ENCODE peak calls at places on chromosomes 3 and 15, in nine cellular contexts. One of them, this sample, is unnamed.

GRCh38 chr15:45449878-45450277 is 71.5 kb upstream of the GATM start:
- DNase-seq in AG04450: no peak
- DNase-seq in K562: no peak
- DNase-seq in breast epithelium: peak; percentile 53
- DNase-seq in GM20000: no peak
- DNase-seq in omental fat pad: no peak
- DNase-seq in RWPE1: no peak
- DNase-seq in activated CD8-positive, alpha-beta T cell treated with anti-CD3 and anti-CD28 coated beads for 36 hours: no peak
- DNase-seq in brain microvascular endothelial cell: no peak
- DNase-seq in this sample: no peak

GRCh38 chr3:12155833-12156232 is 2.9 kb downstream of the TIMP4 start:
- DNase-seq in breast epithelium: no peak
- DNase-seq in AG04450: no peak
- DNase-seq in omental fat pad: no peak
- DNase-seq in GM20000: no peak
- DNase-seq in brain microvascular endothelial cell: peak; percentile 87
- DNase-seq in K562: peak; percentile 46
- DNase-seq in RWPE1: peak; percentile 49
- DNase-seq in activated CD8-positive, alpha-beta T cell treated with anti-CD3 and anti-CD28 coated beads for 36 hours: no peak
- DNase-seq in this sample: peak; percentile 84

GRCh38 chr3:109774108-109774507 is 436.8 kb upstream of the DPPA4 start:
- DNase-seq in K562: no peak
- DNase-seq in AG04450: no peak
- DNase-seq in RWPE1: no peak
- DNase-seq in omental fat pad: no peak
- DNase-seq in breast epithelium: no peak
- DNase-seq in brain microvascular endothelial cell: no peak
- DNase-seq in activated CD8-positive, alpha-beta T cell treated with anti-CD3 and anti-CD28 coated beads for 36 hours: no peak
- DNase-seq in GM20000: no peak
- DNase-seq in this sample: no peak

GRCh38 chr3:188554404-188554803 is 400.4 kb downstream of the LPP start:
- DNase-seq in AG04450: peak; percentile 21
- DNase-seq in GM20000: no peak
- DNase-seq in omental fat pad: no peak
- DNase-seq in activated CD8-positive, alpha-beta T cell treated with anti-CD3 and anti-CD28 coated beads for 36 hours: no peak
- DNase-seq in RWPE1: no peak
- DNase-seq in K562: no peak
- DNase-seq in brain microvascular endothelial cell: peak; percentile 33
- DNase-seq in breast epithelium: no peak
- DNase-seq in this sample: no peak

GRCh38 chr15:73593278-73594074 is 39.7 kb downstream of the NPTN start:
- DNase-seq in breast epithelium: no peak
- DNase-seq in K562: peak; percentile 71
- DNase-seq in RWPE1: no peak
- DNase-seq in omental fat pad: no peak
- DNase-seq in GM20000: no peak
- DNase-seq in brain microvascular endothelial cell: peak; percentile 36
- DNase-seq in activated CD8-positive, alpha-beta T cell treated with anti-CD3 and anti-CD28 coated beads for 36 hours: no peak
- DNase-seq in AG04450: no peak
- DNase-seq in this sample: no peak

GRCh38 chr15:45550436-45550835 is 27.9 kb upstream of the SLC30A4 start:
- DNase-seq in GM20000: no peak
- DNase-seq in brain microvascular endothelial cell: peak; percentile 15
- DNase-seq in RWPE1: peak; percentile 20
- DNase-seq in AG04450: no peak
- DNase-seq in omental fat pad: no peak
- DNase-seq in activated CD8-positive, alpha-beta T cell treated with anti-CD3 and anti-CD28 coated beads for 36 hours: no peak
- DNase-seq in breast epithelium: no peak
- DNase-seq in K562: no peak
- DNase-seq in this sample: no peak

GRCh38 chr15:69602921-69603320 is 150.3 kb downstream of the RPLP1 start:
- DNase-seq in K562: no peak
- DNase-seq in AG04450: no peak
- DNase-seq in GM20000: no peak
- DNase-seq in omental fat pad: no peak
- DNase-seq in activated CD8-positive, alpha-beta T cell treated with anti-CD3 and anti-CD28 coated beads for 36 hours: no peak
- DNase-seq in breast epithelium: no peak
- DNase-seq in RWPE1: no peak
- DNase-seq in brain microvascular endothelial cell: no peak
- DNase-seq in this sample: no peak

GRCh38 chr3:170499562-170500156 is 81.0 kb downstream of the CLDN11 start:
- DNase-seq in AG04450: peak; percentile 15
- DNase-seq in breast epithelium: no peak
- DNase-seq in GM20000: peak; percentile 54
- DNase-seq in activated CD8-positive, alpha-beta T cell treated with anti-CD3 and anti-CD28 coated beads for 36 hours: peak; percentile 34
- DNase-seq in K562: peak; percentile 64
- DNase-seq in omental fat pad: no peak
- DNase-seq in RWPE1: peak; percentile 53
- DNase-seq in brain microvascular endothelial cell: peak; percentile 62
- DNase-seq in this sample: peak; percentile 84

GRCh38 chr3:171374661-171375285 is 85.4 kb downstream of the TNIK start:
- DNase-seq in K562: peak; percentile 61
- DNase-seq in omental fat pad: no peak
- DNase-seq in GM20000: no peak
- DNase-seq in breast epithelium: no peak
- DNase-seq in activated CD8-positive, alpha-beta T cell treated with anti-CD3 and anti-CD28 coated beads for 36 hours: no peak
- DNase-seq in AG04450: no peak
- DNase-seq in brain microvascular endothelial cell: peak; percentile 87
- DNase-seq in RWPE1: no peak
- DNase-seq in this sample: no peak

GRCh38 chr15:68791431-68792283 is 29.0 kb downstream of the ANP32A start:
- DNase-seq in activated CD8-positive, alpha-beta T cell treated with anti-CD3 and anti-CD28 coated beads for 36 hours: peak; percentile 88
- DNase-seq in GM20000: peak; percentile 76
- DNase-seq in brain microvascular endothelial cell: no peak
- DNase-seq in omental fat pad: no peak
- DNase-seq in breast epithelium: no peak
- DNase-seq in RWPE1: no peak
- DNase-seq in AG04450: no peak
- DNase-seq in K562: no peak
- DNase-seq in this sample: no peak

DNA sequence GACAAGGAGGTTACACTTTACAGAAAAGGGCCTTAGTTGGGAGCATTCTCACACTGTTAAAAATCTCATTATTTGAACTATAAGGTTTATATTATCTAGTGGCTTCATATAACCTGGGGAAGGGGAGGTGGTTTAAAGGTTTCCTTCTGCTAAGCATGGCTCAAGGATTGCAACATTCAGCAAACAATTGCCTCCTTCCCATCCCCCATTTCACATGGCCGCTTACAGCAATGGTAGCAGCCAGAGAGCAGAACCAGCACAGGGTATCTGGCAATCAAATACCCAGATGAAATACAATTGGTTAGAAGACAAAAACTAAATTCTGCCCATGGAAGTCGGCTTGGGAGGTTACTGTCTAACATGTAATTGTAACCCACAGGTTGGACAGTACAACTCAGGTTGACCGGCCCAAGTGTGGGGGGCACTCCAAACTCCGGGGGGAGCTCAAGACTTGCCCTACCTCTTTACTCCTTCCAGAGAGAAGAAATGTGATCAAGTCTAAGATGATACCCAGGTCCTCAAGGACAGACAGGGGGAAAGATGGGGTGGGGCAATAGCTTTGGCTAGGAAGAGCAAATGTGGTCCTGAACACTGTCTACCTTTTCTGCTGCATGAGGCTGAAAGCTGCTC is 15.5 kb downstream of the ETV5 start:
- DNase-seq in GM20000: no peak
- DNase-seq in RWPE1: no peak
- DNase-seq in AG04450: no peak
- DNase-seq in K562: no peak
- DNase-seq in brain microvascular endothelial cell: no peak
- DNase-seq in omental fat pad: no peak
- DNase-seq in breast epithelium: no peak
- DNase-seq in activated CD8-positive, alpha-beta T cell treated with anti-CD3 and anti-CD28 coated beads for 36 hours: peak; percentile 20
- DNase-seq in this sample: no peak
- TF ChIP-seq CTCF in GM20000: no peak
- TF ChIP-seq CTCF in RWPE1: no peak
- TF ChIP-seq CTCF in AG04450: no peak
- TF ChIP-seq CTCF in K562: no peak
- TF ChIP-seq CTCF in brain microvascular endothelial cell: no peak
- TF ChIP-seq CTCF in omental fat pad: no peak
- TF ChIP-seq CTCF in breast epithelium: no peak
- TF ChIP-seq CTCF in activated CD8-positive, alpha-beta T cell treated with anti-CD3 and anti-CD28 coated beads for 36 hours: no peak
- TF ChIP-seq CTCF in this sample: no peak

DNA sequence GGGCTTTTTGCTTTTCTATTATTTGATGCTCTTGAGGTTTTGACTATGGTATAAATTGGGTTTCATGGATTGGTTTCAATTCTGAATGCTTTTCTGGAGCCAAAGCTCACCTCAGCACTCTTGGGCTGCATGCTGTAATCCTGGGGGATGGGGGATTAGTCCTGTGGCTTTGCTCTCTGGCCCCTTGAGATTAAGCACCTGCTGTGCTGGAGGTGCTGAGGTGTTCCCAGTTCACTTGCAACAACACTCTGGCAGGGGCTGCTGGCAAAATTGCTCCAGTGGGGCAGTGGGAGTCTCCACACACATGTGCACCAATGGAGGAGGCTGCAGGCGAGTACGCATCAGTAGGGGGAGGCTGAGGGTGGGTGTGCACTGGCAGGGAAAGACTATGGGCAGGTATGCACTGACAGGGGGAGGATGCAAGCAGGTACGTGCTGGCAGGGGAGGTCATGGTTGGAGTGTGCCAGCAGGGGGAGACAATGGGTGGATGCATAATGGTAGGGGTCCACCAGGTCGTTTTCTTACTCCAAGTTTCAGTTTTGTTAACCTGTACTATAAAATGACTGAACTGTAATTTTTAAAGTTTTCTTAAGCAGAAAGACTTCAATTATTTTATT is 489.2 kb downstream of the FGF12 start:
- DNase-seq in AG04450: no peak
- DNase-seq in omental fat pad: no peak
- DNase-seq in breast epithelium: no peak
- DNase-seq in GM20000: no peak
- DNase-seq in activated CD8-positive, alpha-beta T cell treated with anti-CD3 and anti-CD28 coated beads for 36 hours: no peak
- DNase-seq in K562: no peak
- DNase-seq in brain microvascular endothelial cell: no peak
- DNase-seq in RWPE1: no peak
- DNase-seq in this sample: no peak
- TF ChIP-seq CTCF in AG04450: no peak
- TF ChIP-seq CTCF in omental fat pad: no peak
- TF ChIP-seq CTCF in breast epithelium: no peak
- TF ChIP-seq CTCF in GM20000: no peak
- TF ChIP-seq CTCF in activated CD8-positive, alpha-beta T cell treated with anti-CD3 and anti-CD28 coated beads for 36 hours: no peak
- TF ChIP-seq CTCF in K562: no peak
- TF ChIP-seq CTCF in brain microvascular endothelial cell: peak; percentile 16
- TF ChIP-seq CTCF in RWPE1: no peak
- TF ChIP-seq CTCF in this sample: no peak

GRCh38 chr3:57972421-57973111 is 35.7 kb upstream of the FLNB start:
- DNase-seq in K562: no peak
- DNase-seq in brain microvascular endothelial cell: no peak
- DNase-seq in omental fat pad: no peak
- DNase-seq in breast epithelium: peak; percentile 62
- DNase-seq in GM20000: no peak
- DNase-seq in AG04450: no peak
- DNase-seq in RWPE1: no peak
- DNase-seq in activated CD8-positive, alpha-beta T cell treated with anti-CD3 and anti-CD28 coated beads for 36 hours: no peak
- DNase-seq in this sample: no peak
- TF ChIP-seq CTCF in K562: no peak
- TF ChIP-seq CTCF in brain microvascular endothelial cell: no peak
- TF ChIP-seq CTCF in omental fat pad: no peak
- TF ChIP-seq CTCF in breast epithelium: no peak
- TF ChIP-seq CTCF in GM20000: no peak
- TF ChIP-seq CTCF in AG04450: no peak
- TF ChIP-seq CTCF in RWPE1: no peak
- TF ChIP-seq CTCF in activated CD8-positive, alpha-beta T cell treated with anti-CD3 and anti-CD28 coated beads for 36 hours: no peak
- TF ChIP-seq CTCF in this sample: no peak

GRCh38 chr3:125605771-125606170 is 10.5 kb upstream of the OSBPL11 start:
- DNase-seq in omental fat pad: no peak
- DNase-seq in breast epithelium: no peak
- DNase-seq in GM20000: no peak
- DNase-seq in AG04450: no peak
- DNase-seq in K562: peak; percentile 20
- DNase-seq in activated CD8-positive, alpha-beta T cell treated with anti-CD3 and anti-CD28 coated beads for 36 hours: no peak
- DNase-seq in RWPE1: no peak
- DNase-seq in brain microvascular endothelial cell: no peak
- DNase-seq in this sample: no peak

GRCh38 chr3:125608419-125608818 is 13.1 kb upstream of the OSBPL11 start:
- DNase-seq in K562: no peak
- DNase-seq in activated CD8-positive, alpha-beta T cell treated with anti-CD3 and anti-CD28 coated beads for 36 hours: no peak
- DNase-seq in RWPE1: no peak
- DNase-seq in breast epithelium: no peak
- DNase-seq in AG04450: no peak
- DNase-seq in GM20000: no peak
- DNase-seq in omental fat pad: no peak
- DNase-seq in brain microvascular endothelial cell: no peak
- DNase-seq in this sample: no peak

GRCh38 chr3:125606291-125606690 is 11.0 kb upstream of the OSBPL11 start:
- DNase-seq in K562: no peak
- DNase-seq in breast epithelium: no peak
- DNase-seq in GM20000: no peak
- DNase-seq in activated CD8-positive, alpha-beta T cell treated with anti-CD3 and anti-CD28 coated beads for 36 hours: no peak
- DNase-seq in brain microvascular endothelial cell: no peak
- DNase-seq in RWPE1: no peak
- DNase-seq in omental fat pad: no peak
- DNase-seq in AG04450: no peak
- DNase-seq in this sample: no peak

GRCh38 chr3:125602752-125603649 is 7.7 kb upstream of the OSBPL11 start:
- DNase-seq in brain microvascular endothelial cell: peak; percentile 74
- DNase-seq in breast epithelium: no peak
- DNase-seq in AG04450: no peak
- DNase-seq in K562: no peak
- DNase-seq in GM20000: no peak
- DNase-seq in omental fat pad: no peak
- DNase-seq in RWPE1: peak; percentile 88
- DNase-seq in activated CD8-positive, alpha-beta T cell treated with anti-CD3 and anti-CD28 coated beads for 36 hours: no peak
- DNase-seq in this sample: peak; percentile 65
- TF ChIP-seq CTCF in brain microvascular endothelial cell: no peak
- TF ChIP-seq CTCF in breast epithelium: no peak
- TF ChIP-seq CTCF in AG04450: no peak
- TF ChIP-seq CTCF in K562: no peak
- TF ChIP-seq CTCF in GM20000: no peak
- TF ChIP-seq CTCF in omental fat pad: no peak
- TF ChIP-seq CTCF in RWPE1: peak; percentile 41
- TF ChIP-seq CTCF in activated CD8-positive, alpha-beta T cell treated with anti-CD3 and anti-CD28 coated beads for 36 hours: no peak
- TF ChIP-seq CTCF in this sample: peak; percentile 20

GRCh38 chr3:107372506-107372905 is 4.7 kb upstream of the CCDC54 start:
- DNase-seq in K562: no peak
- DNase-seq in breast epithelium: no peak
- DNase-seq in GM20000: no peak
- DNase-seq in brain microvascular endothelial cell: no peak
- DNase-seq in omental fat pad: no peak
- DNase-seq in RWPE1: no peak
- DNase-seq in AG04450: no peak
- DNase-seq in activated CD8-positive, alpha-beta T cell treated with anti-CD3 and anti-CD28 coated beads for 36 hours: no peak
- DNase-seq in this sample: no peak

GRCh38 chr3:107369791-107370190 is 7.4 kb upstream of the CCDC54 start:
- DNase-seq in activated CD8-positive, alpha-beta T cell treated with anti-CD3 and anti-CD28 coated beads for 36 hours: no peak
- DNase-seq in GM20000: no peak
- DNase-seq in breast epithelium: no peak
- DNase-seq in AG04450: no peak
- DNase-seq in brain microvascular endothelial cell: no peak
- DNase-seq in omental fat pad: no peak
- DNase-seq in K562: no peak
- DNase-seq in RWPE1: no peak
- DNase-seq in this sample: no peak

GRCh38 chr3:107373896-107374295 is 3.3 kb upstream of the CCDC54 start:
- DNase-seq in GM20000: no peak
- DNase-seq in RWPE1: no peak
- DNase-seq in K562: no peak
- DNase-seq in brain microvascular endothelial cell: no peak
- DNase-seq in AG04450: no peak
- DNase-seq in activated CD8-positive, alpha-beta T cell treated with anti-CD3 and anti-CD28 coated beads for 36 hours: no peak
- DNase-seq in omental fat pad: no peak
- DNase-seq in breast epithelium: no peak
- DNase-seq in this sample: no peak

GRCh38 chr3:107368999-107369398 is 8.2 kb upstream of the CCDC54 start:
- DNase-seq in GM20000: no peak
- DNase-seq in omental fat pad: no peak
- DNase-seq in breast epithelium: no peak
- DNase-seq in RWPE1: no peak
- DNase-seq in K562: no peak
- DNase-seq in brain microvascular endothelial cell: no peak
- DNase-seq in activated CD8-positive, alpha-beta T cell treated with anti-CD3 and anti-CD28 coated beads for 36 hours: no peak
- DNase-seq in AG04450: no peak
- DNase-seq in this sample: no peak

GRCh38 chr3:107370902-107371301 is 6.3 kb upstream of the CCDC54 start:
- DNase-seq in GM20000: no peak
- DNase-seq in omental fat pad: no peak
- DNase-seq in AG04450: no peak
- DNase-seq in K562: no peak
- DNase-seq in activated CD8-positive, alpha-beta T cell treated with anti-CD3 and anti-CD28 coated beads for 36 hours: no peak
- DNase-seq in breast epithelium: no peak
- DNase-seq in RWPE1: no peak
- DNase-seq in brain microvascular endothelial cell: no peak
- DNase-seq in this sample: no peak
- TF ChIP-seq CTCF in GM20000: no peak
- TF ChIP-seq CTCF in omental fat pad: no peak
- TF ChIP-seq CTCF in AG04450: no peak
- TF ChIP-seq CTCF in K562: no peak
- TF ChIP-seq CTCF in activated CD8-positive, alpha-beta T cell treated with anti-CD3 and anti-CD28 coated beads for 36 hours: no peak
- TF ChIP-seq CTCF in breast epithelium: no peak
- TF ChIP-seq CTCF in RWPE1: no peak
- TF ChIP-seq CTCF in brain microvascular endothelial cell: no peak
- TF ChIP-seq CTCF in this sample: no peak

This sample was measured in cardiac muscle cell.